ENCODE peak calls at places on chromosomes 5 and 9, in six cellular contexts. U is CD8-positive, alpha-beta memory T cell; F is H1; P is M059J; Y is non-pigmented ciliary epithelial cell; N is GM12878. R is an unnamed sample.

GRCh38 chr9:134065720-134066419 is 2.0 kb downstream of the BRD3 start:
- DNase-seq in F (no peak), P (peak; percentile 72), Y (no peak), N (peak; percentile 53), U (peak; percentile 75), R (peak; percentile 41)

GRCh38 chr5:173242079-173242478 is 7.1 kb upstream of the NKX2-5 start:
- DNase-seq in P (no peak), F (no peak), Y (no peak), N (no peak), U (no peak), R (no peak)

GRCh38 chr5:80181618-80182211 is 74.1 kb downstream of the SERINC5 start:
- DNase-seq in N (no peak), U (peak; percentile 78), P (peak; percentile 82), F (no peak), Y (no peak), R (peak; percentile 27)

GRCh38 chr9:76704601-76705204 is 59.5 kb upstream of the PCA3 start:
- DNase-seq in U (no peak), N (peak; percentile 20), F (no peak), Y (peak; percentile 82), P (peak; percentile 83), R (peak; percentile 19)

GRCh38 chr5:74240783-74241750 is 399.5 kb downstream of the ENC1 start:
- DNase-seq in N (no peak), U (no peak), Y (no peak), P (peak; percentile 97), F (no peak), R (no peak)

GRCh38 chr9:71725590-71726338 is 42.5 kb downstream of the CEMIP2 start:
- DNase-seq in F (no peak), U (no peak), Y (no peak), N (no peak), P (peak; percentile 99), R (no peak)

GRCh38 chr5:41835625-41836024 is 34.6 kb downstream of the OXCT1 start:
- DNase-seq in P (peak; percentile 89), F (no peak), N (no peak), U (no peak), Y (peak; percentile 30), R (no peak)

GRCh38 chr5:11383506-11384095 is 520.6 kb downstream of the CTNND2 start:
- DNase-seq in Y (no peak), U (no peak), F (no peak), P (no peak), N (no peak), R (no peak)

GRCh38 chr5:43560128-43560527 is 3.3 kb upstream of the PAIP1 start:
- DNase-seq in U (no peak), Y (no peak), F (no peak), P (peak; percentile 79), N (no peak), R (no peak)

GRCh38 chr5:112686675-112687074 is 51.0 kb upstream of the APC start:
- DNase-seq in U (no peak), P (no peak), Y (no peak), F (no peak), N (no peak), R (no peak)

GRCh38 chr5:10513501-10514442 is 50.1 kb upstream of the ANKRD33B start:
- DNase-seq in Y (peak; percentile 63), U (no peak), N (no peak), P (peak; percentile 95), F (peak; percentile 79), R (no peak)

GRCh38 chr5:43315697-43316096 is 2.5 kb upstream of the HMGCS1 start:
- DNase-seq in N (no peak), F (no peak), Y (no peak), P (no peak), U (no peak), R (no peak)

R was measured in effector memory CD8-positive, alpha-beta T cell.